ENCODE peak calls at places on chromosomes 1 and 21, in ten cellular contexts. One of them, this sample, is unnamed.

GRCh38 chr1:156848461-156849150 is 10.3 kb downstream of the INSRR start:
- DNase-seq in stimulated activated CD4-positive, alpha-beta T cell treated with anti-CD3 and anti-CD28 coated beads, Interleukin-4, amount 100 ng/mL, for 48 hours: peak
- DNase-seq in cardiac fibroblast: no peak
- DNase-seq in activated CD4-positive, alpha-beta T cell treated with anti-CD3 and anti-CD28 coated beads, Interleukin-2, amount 50 U/mL, for 1 hour: peak
- DNase-seq in amniotic stem cell: no peak
- DNase-seq in AG08396: no peak
- DNase-seq in H7: peak
- DNase-seq in neural crest cell: no peak
- DNase-seq in heart left ventricle: no peak
- DNase-seq in aorta: peak
- DNase-seq in this sample: no peak

GRCh38 chr21:17732306-17732705 is 86.8 kb downstream of the C21orf91 start:
- DNase-seq in heart left ventricle: no peak
- DNase-seq in stimulated activated CD4-positive, alpha-beta T cell treated with anti-CD3 and anti-CD28 coated beads, Interleukin-4, amount 100 ng/mL, for 48 hours: no peak
- DNase-seq in neural crest cell: no peak
- DNase-seq in activated CD4-positive, alpha-beta T cell treated with anti-CD3 and anti-CD28 coated beads, Interleukin-2, amount 50 U/mL, for 1 hour: no peak
- DNase-seq in H7: no peak
- DNase-seq in amniotic stem cell: no peak
- DNase-seq in aorta: no peak
- DNase-seq in cardiac fibroblast: no peak
- DNase-seq in AG08396: no peak
- DNase-seq in this sample: no peak

GRCh38 chr1:45750298-45751038 is at the start of gene IPP:
- DNase-seq in stimulated activated CD4-positive, alpha-beta T cell treated with anti-CD3 and anti-CD28 coated beads, Interleukin-4, amount 100 ng/mL, for 48 hours: peak
- DNase-seq in aorta: peak
- DNase-seq in activated CD4-positive, alpha-beta T cell treated with anti-CD3 and anti-CD28 coated beads, Interleukin-2, amount 50 U/mL, for 1 hour: peak
- DNase-seq in amniotic stem cell: peak
- DNase-seq in heart left ventricle: peak
- DNase-seq in AG08396: peak
- DNase-seq in cardiac fibroblast: peak
- DNase-seq in neural crest cell: peak
- DNase-seq in H7: peak
- DNase-seq in this sample: peak

GRCh38 chr21:44834231-44834950 is 16.5 kb upstream of the SUMO3 start:
- DNase-seq in activated CD4-positive, alpha-beta T cell treated with anti-CD3 and anti-CD28 coated beads, Interleukin-2, amount 50 U/mL, for 1 hour: no peak
- DNase-seq in stimulated activated CD4-positive, alpha-beta T cell treated with anti-CD3 and anti-CD28 coated beads, Interleukin-4, amount 100 ng/mL, for 48 hours: no peak
- DNase-seq in heart left ventricle: no peak
- DNase-seq in aorta: no peak
- DNase-seq in cardiac fibroblast: no peak
- DNase-seq in amniotic stem cell: no peak
- DNase-seq in H7: no peak
- DNase-seq in AG08396: no peak
- DNase-seq in neural crest cell: no peak
- DNase-seq in this sample: no peak

GRCh38 chr1:162235261-162235780 is 141.3 kb downstream of the SPATA46 start:
- DNase-seq in activated CD4-positive, alpha-beta T cell treated with anti-CD3 and anti-CD28 coated beads, Interleukin-2, amount 50 U/mL, for 1 hour: no peak
- DNase-seq in neural crest cell: no peak
- DNase-seq in AG08396: no peak
- DNase-seq in amniotic stem cell: no peak
- DNase-seq in H7: no peak
- DNase-seq in cardiac fibroblast: peak
- DNase-seq in stimulated activated CD4-positive, alpha-beta T cell treated with anti-CD3 and anti-CD28 coated beads, Interleukin-4, amount 100 ng/mL, for 48 hours: no peak
- DNase-seq in aorta: no peak
- DNase-seq in heart left ventricle: no peak
- DNase-seq in this sample: no peak

GRCh38 chr1:159056069-159056698 is 20.4 kb downstream of the AIM2 start:
- DNase-seq in AG08396: no peak
- DNase-seq in activated CD4-positive, alpha-beta T cell treated with anti-CD3 and anti-CD28 coated beads, Interleukin-2, amount 50 U/mL, for 1 hour: no peak
- DNase-seq in cardiac fibroblast: no peak
- DNase-seq in heart left ventricle: no peak
- DNase-seq in neural crest cell: peak
- DNase-seq in amniotic stem cell: no peak
- DNase-seq in aorta: no peak
- DNase-seq in stimulated activated CD4-positive, alpha-beta T cell treated with anti-CD3 and anti-CD28 coated beads, Interleukin-4, amount 100 ng/mL, for 48 hours: no peak
- DNase-seq in H7: peak
- DNase-seq in this sample: no peak

GRCh38 chr1:204935155-204935554 is 64.5 kb downstream of the NFASC start:
- DNase-seq in aorta: no peak
- DNase-seq in amniotic stem cell: no peak
- DNase-seq in heart left ventricle: no peak
- DNase-seq in activated CD4-positive, alpha-beta T cell treated with anti-CD3 and anti-CD28 coated beads, Interleukin-2, amount 50 U/mL, for 1 hour: no peak
- DNase-seq in cardiac fibroblast: no peak
- DNase-seq in neural crest cell: no peak
- DNase-seq in H7: no peak
- DNase-seq in stimulated activated CD4-positive, alpha-beta T cell treated with anti-CD3 and anti-CD28 coated beads, Interleukin-4, amount 100 ng/mL, for 48 hours: no peak
- DNase-seq in AG08396: no peak
- DNase-seq in this sample: no peak

GRCh38 chr1:209988706-209989105 is 50.7 kb downstream of the SYT14 start:
- DNase-seq in activated CD4-positive, alpha-beta T cell treated with anti-CD3 and anti-CD28 coated beads, Interleukin-2, amount 50 U/mL, for 1 hour: no peak
- DNase-seq in cardiac fibroblast: no peak
- DNase-seq in neural crest cell: no peak
- DNase-seq in aorta: no peak
- DNase-seq in AG08396: no peak
- DNase-seq in H7: no peak
- DNase-seq in amniotic stem cell: no peak
- DNase-seq in stimulated activated CD4-positive, alpha-beta T cell treated with anti-CD3 and anti-CD28 coated beads, Interleukin-4, amount 100 ng/mL, for 48 hours: no peak
- DNase-seq in heart left ventricle: no peak
- DNase-seq in this sample: no peak

GRCh38 chr1:11746795-11747487 is 11.0 kb downstream of the AGTRAP start:
- DNase-seq in aorta: no peak
- DNase-seq in H7: peak
- DNase-seq in cardiac fibroblast: no peak
- DNase-seq in heart left ventricle: peak
- DNase-seq in stimulated activated CD4-positive, alpha-beta T cell treated with anti-CD3 and anti-CD28 coated beads, Interleukin-4, amount 100 ng/mL, for 48 hours: no peak
- DNase-seq in activated CD4-positive, alpha-beta T cell treated with anti-CD3 and anti-CD28 coated beads, Interleukin-2, amount 50 U/mL, for 1 hour: no peak
- DNase-seq in neural crest cell: no peak
- DNase-seq in AG08396: no peak
- DNase-seq in amniotic stem cell: no peak
- DNase-seq in this sample: no peak

GRCh38 chr1:99645699-99646531 is at the start of gene PALMD:
- DNase-seq in AG08396: peak
- DNase-seq in cardiac fibroblast: peak
- DNase-seq in heart left ventricle: peak
- DNase-seq in aorta: no peak
- DNase-seq in amniotic stem cell: no peak
- DNase-seq in stimulated activated CD4-positive, alpha-beta T cell treated with anti-CD3 and anti-CD28 coated beads, Interleukin-4, amount 100 ng/mL, for 48 hours: no peak
- DNase-seq in H7: no peak
- DNase-seq in neural crest cell: peak
- DNase-seq in activated CD4-positive, alpha-beta T cell treated with anti-CD3 and anti-CD28 coated beads, Interleukin-2, amount 50 U/mL, for 1 hour: no peak
- DNase-seq in this sample: no peak

GRCh38 chr1:203564024-203564423 is 62.6 kb upstream of the ATP2B4 start:
- DNase-seq in neural crest cell: no peak
- DNase-seq in heart left ventricle: no peak
- DNase-seq in aorta: no peak
- DNase-seq in AG08396: no peak
- DNase-seq in H7: no peak
- DNase-seq in stimulated activated CD4-positive, alpha-beta T cell treated with anti-CD3 and anti-CD28 coated beads, Interleukin-4, amount 100 ng/mL, for 48 hours: no peak
- DNase-seq in activated CD4-positive, alpha-beta T cell treated with anti-CD3 and anti-CD28 coated beads, Interleukin-2, amount 50 U/mL, for 1 hour: no peak
- DNase-seq in amniotic stem cell: peak
- DNase-seq in cardiac fibroblast: peak
- DNase-seq in this sample: no peak

GRCh38 chr1:31183927-31184554 is 55.6 kb downstream of the NKAIN1 start:
- DNase-seq in neural crest cell: peak
- DNase-seq in amniotic stem cell: no peak
- DNase-seq in AG08396: peak
- DNase-seq in H7: peak
- DNase-seq in heart left ventricle: no peak
- DNase-seq in activated CD4-positive, alpha-beta T cell treated with anti-CD3 and anti-CD28 coated beads, Interleukin-2, amount 50 U/mL, for 1 hour: peak
- DNase-seq in cardiac fibroblast: peak
- DNase-seq in stimulated activated CD4-positive, alpha-beta T cell treated with anti-CD3 and anti-CD28 coated beads, Interleukin-4, amount 100 ng/mL, for 48 hours: peak
- DNase-seq in aorta: no peak
- DNase-seq in this sample: peak

GRCh38 chr1:20343149-20343936 is 52.7 kb downstream of the VWA5B1 start:
- DNase-seq in activated CD4-positive, alpha-beta T cell treated with anti-CD3 and anti-CD28 coated beads, Interleukin-2, amount 50 U/mL, for 1 hour: peak
- DNase-seq in cardiac fibroblast: no peak
- DNase-seq in H7: peak
- DNase-seq in aorta: no peak
- DNase-seq in neural crest cell: peak
- DNase-seq in heart left ventricle: peak
- DNase-seq in AG08396: no peak
- DNase-seq in stimulated activated CD4-positive, alpha-beta T cell treated with anti-CD3 and anti-CD28 coated beads, Interleukin-4, amount 100 ng/mL, for 48 hours: no peak
- DNase-seq in amniotic stem cell: no peak
- DNase-seq in this sample: peak

GRCh38 chr1:60637651-60638050 is 444.7 kb upstream of the NFIA start:
- DNase-seq in stimulated activated CD4-positive, alpha-beta T cell treated with anti-CD3 and anti-CD28 coated beads, Interleukin-4, amount 100 ng/mL, for 48 hours: no peak
- DNase-seq in cardiac fibroblast: no peak
- DNase-seq in neural crest cell: no peak
- DNase-seq in heart left ventricle: no peak
- DNase-seq in amniotic stem cell: no peak
- DNase-seq in activated CD4-positive, alpha-beta T cell treated with anti-CD3 and anti-CD28 coated beads, Interleukin-2, amount 50 U/mL, for 1 hour: no peak
- DNase-seq in AG08396: no peak
- DNase-seq in H7: no peak
- DNase-seq in aorta: no peak
- DNase-seq in this sample: no peak

GRCh38 chr1:181038399-181038873 is 4.7 kb downstream of the MR1 start:
- DNase-seq in stimulated activated CD4-positive, alpha-beta T cell treated with anti-CD3 and anti-CD28 coated beads, Interleukin-4, amount 100 ng/mL, for 48 hours: peak
- DNase-seq in activated CD4-positive, alpha-beta T cell treated with anti-CD3 and anti-CD28 coated beads, Interleukin-2, amount 50 U/mL, for 1 hour: peak
- DNase-seq in AG08396: peak
- DNase-seq in heart left ventricle: no peak
- DNase-seq in amniotic stem cell: no peak
- DNase-seq in aorta: peak
- DNase-seq in neural crest cell: peak
- DNase-seq in H7: peak
- DNase-seq in cardiac fibroblast: peak
- DNase-seq in this sample: peak

GRCh38 chr1:205396972-205397616 is 24.8 kb downstream of the LEMD1 start:
- DNase-seq in aorta: no peak
- DNase-seq in AG08396: peak
- DNase-seq in neural crest cell: peak
- DNase-seq in cardiac fibroblast: peak
- DNase-seq in amniotic stem cell: no peak
- DNase-seq in heart left ventricle: no peak
- DNase-seq in stimulated activated CD4-positive, alpha-beta T cell treated with anti-CD3 and anti-CD28 coated beads, Interleukin-4, amount 100 ng/mL, for 48 hours: no peak
- DNase-seq in activated CD4-positive, alpha-beta T cell treated with anti-CD3 and anti-CD28 coated beads, Interleukin-2, amount 50 U/mL, for 1 hour: peak
- DNase-seq in H7: peak
- DNase-seq in this sample: peak

GRCh38 chr1:103156966-103157365 is 48.6 kb upstream of the COL11A1 start:
- DNase-seq in aorta: no peak
- DNase-seq in amniotic stem cell: no peak
- DNase-seq in cardiac fibroblast: peak
- DNase-seq in stimulated activated CD4-positive, alpha-beta T cell treated with anti-CD3 and anti-CD28 coated beads, Interleukin-4, amount 100 ng/mL, for 48 hours: no peak
- DNase-seq in heart left ventricle: no peak
- DNase-seq in neural crest cell: no peak
- DNase-seq in AG08396: no peak
- DNase-seq in H7: no peak
- DNase-seq in activated CD4-positive, alpha-beta T cell treated with anti-CD3 and anti-CD28 coated beads, Interleukin-2, amount 50 U/mL, for 1 hour: no peak
- DNase-seq in this sample: no peak

GRCh38 chr1:150753416-150753815 is 12.2 kb downstream of the CTSS start:
- DNase-seq in amniotic stem cell: no peak
- DNase-seq in activated CD4-positive, alpha-beta T cell treated with anti-CD3 and anti-CD28 coated beads, Interleukin-2, amount 50 U/mL, for 1 hour: no peak
- DNase-seq in cardiac fibroblast: no peak
- DNase-seq in H7: no peak
- DNase-seq in stimulated activated CD4-positive, alpha-beta T cell treated with anti-CD3 and anti-CD28 coated beads, Interleukin-4, amount 100 ng/mL, for 48 hours: no peak
- DNase-seq in aorta: no peak
- DNase-seq in neural crest cell: no peak
- DNase-seq in AG08396: no peak
- DNase-seq in heart left ventricle: no peak
- DNase-seq in this sample: no peak

GRCh38 chr1:246750752-246751151 is 26.5 kb downstream of the SCCPDH start:
- DNase-seq in amniotic stem cell: no peak
- DNase-seq in neural crest cell: no peak
- DNase-seq in aorta: no peak
- DNase-seq in activated CD4-positive, alpha-beta T cell treated with anti-CD3 and anti-CD28 coated beads, Interleukin-2, amount 50 U/mL, for 1 hour: no peak
- DNase-seq in cardiac fibroblast: no peak
- DNase-seq in stimulated activated CD4-positive, alpha-beta T cell treated with anti-CD3 and anti-CD28 coated beads, Interleukin-4, amount 100 ng/mL, for 48 hours: no peak
- DNase-seq in heart left ventricle: no peak
- DNase-seq in H7: no peak
- DNase-seq in AG08396: no peak
- DNase-seq in this sample: no peak

GRCh38 chr1:111856411-111857135 is 100.9 kb downstream of the DDX20 start:
- DNase-seq in aorta: no peak
- DNase-seq in neural crest cell: no peak
- DNase-seq in heart left ventricle: no peak
- DNase-seq in amniotic stem cell: no peak
- DNase-seq in H7: no peak
- DNase-seq in stimulated activated CD4-positive, alpha-beta T cell treated with anti-CD3 and anti-CD28 coated beads, Interleukin-4, amount 100 ng/mL, for 48 hours: no peak
- DNase-seq in AG08396: no peak
- DNase-seq in cardiac fibroblast: no peak
- DNase-seq in activated CD4-positive, alpha-beta T cell treated with anti-CD3 and anti-CD28 coated beads, Interleukin-2, amount 50 U/mL, for 1 hour: no peak
- DNase-seq in this sample: no peak

GRCh38 chr1:5998051-5998905 is 6.1 kb upstream of the NPHP4 start:
- DNase-seq in amniotic stem cell: no peak
- DNase-seq in stimulated activated CD4-positive, alpha-beta T cell treated with anti-CD3 and anti-CD28 coated beads, Interleukin-4, amount 100 ng/mL, for 48 hours: no peak
- DNase-seq in H7: no peak
- DNase-seq in neural crest cell: no peak
- DNase-seq in AG08396: no peak
- DNase-seq in activated CD4-positive, alpha-beta T cell treated with anti-CD3 and anti-CD28 coated beads, Interleukin-2, amount 50 U/mL, for 1 hour: no peak
- DNase-seq in heart left ventricle: peak
- DNase-seq in aorta: peak
- DNase-seq in cardiac fibroblast: no peak
- DNase-seq in this sample: no peak

GRCh38 chr21:35257413-35257812 is 208.3 kb upstream of the RUNX1 start:
- DNase-seq in neural crest cell: no peak
- DNase-seq in cardiac fibroblast: peak
- DNase-seq in stimulated activated CD4-positive, alpha-beta T cell treated with anti-CD3 and anti-CD28 coated beads, Interleukin-4, amount 100 ng/mL, for 48 hours: no peak
- DNase-seq in activated CD4-positive, alpha-beta T cell treated with anti-CD3 and anti-CD28 coated beads, Interleukin-2, amount 50 U/mL, for 1 hour: no peak
- DNase-seq in aorta: peak
- DNase-seq in amniotic stem cell: peak
- DNase-seq in H7: no peak
- DNase-seq in heart left ventricle: peak
- DNase-seq in AG08396: peak
- DNase-seq in this sample: no peak

This sample was measured in neuronal stem cell.